ENCODE peak calls at places on chromosomes 3 and 15, in ten cellular contexts. One of them, this sample, is unnamed. For H3K4me1, the result is how much of the 10 kb centered on the place peaks cover.

GRCh38 chr3:131535131-131535530 is 32.4 kb upstream of the MRPL3 start:
- DNase-seq in left ventricle myocardium inferior: no peak
- DNase-seq in IMR-90: peak
- DNase-seq in hepatocyte: no peak
- DNase-seq in astrocyte: peak
- DNase-seq in ascending aorta: no peak
- DNase-seq in ovary: no peak
- DNase-seq in pancreas: no peak
- DNase-seq in PC-3: peak
- DNase-seq in right lobe of liver: no peak
- DNase-seq in this sample: peak

GRCh38 chr3:184320099-184320445 is 5.7 kb downstream of the EIF4G1 start:
- DNase-seq in hepatocyte: peak
- DNase-seq in IMR-90: peak
- DNase-seq in ascending aorta: peak
- DNase-seq in left ventricle myocardium inferior: peak
- DNase-seq in astrocyte: peak
- DNase-seq in PC-3: peak
- DNase-seq in pancreas: peak
- DNase-seq in right lobe of liver: peak
- DNase-seq in ovary: peak
- DNase-seq in this sample: peak

GRCh38 chr3:99342374-99342773 is 296.0 kb upstream of the COL8A1 start:
- DNase-seq in IMR-90: no peak
- DNase-seq in astrocyte: no peak
- DNase-seq in left ventricle myocardium inferior: no peak
- DNase-seq in hepatocyte: no peak
- DNase-seq in PC-3: no peak
- DNase-seq in ascending aorta: no peak
- DNase-seq in right lobe of liver: no peak
- DNase-seq in ovary: no peak
- DNase-seq in pancreas: no peak
- DNase-seq in this sample: no peak

GRCh38 chr15:81338422-81339007 is 14.6 kb upstream of the STARD5 start:
- DNase-seq in left ventricle myocardium inferior: peak
- DNase-seq in astrocyte: peak
- DNase-seq in IMR-90: peak
- DNase-seq in right lobe of liver: no peak
- DNase-seq in pancreas: peak
- DNase-seq in ascending aorta: no peak
- DNase-seq in hepatocyte: no peak
- DNase-seq in PC-3: peak
- DNase-seq in ovary: no peak
- DNase-seq in this sample: peak

GRCh38 chr3:128112406-128112968 is 11.1 kb downstream of the RUVBL1 start:
- DNase-seq in hepatocyte: peak
- DNase-seq in left ventricle myocardium inferior: no peak
- DNase-seq in ascending aorta: no peak
- DNase-seq in astrocyte: peak
- DNase-seq in right lobe of liver: no peak
- DNase-seq in PC-3: peak
- DNase-seq in IMR-90: peak
- DNase-seq in ovary: no peak
- DNase-seq in pancreas: no peak
- DNase-seq in this sample: peak

GRCh38 chr15:49032601-49033145 is 13.6 kb downstream of the SECISBP2L start:
- DNase-seq in PC-3: no peak
- DNase-seq in pancreas: no peak
- DNase-seq in ascending aorta: no peak
- DNase-seq in left ventricle myocardium inferior: no peak
- DNase-seq in IMR-90: no peak
- DNase-seq in hepatocyte: no peak
- DNase-seq in right lobe of liver: no peak
- DNase-seq in astrocyte: peak
- DNase-seq in ovary: no peak
- DNase-seq in this sample: no peak

GRCh38 chr3:38111696-38112377 is 25.1 kb downstream of the ACAA1 start:
- DNase-seq in astrocyte: no peak
- DNase-seq in left ventricle myocardium inferior: no peak
- DNase-seq in ovary: no peak
- DNase-seq in ascending aorta: no peak
- DNase-seq in pancreas: no peak
- DNase-seq in PC-3: no peak
- DNase-seq in hepatocyte: no peak
- DNase-seq in IMR-90: no peak
- DNase-seq in right lobe of liver: peak
- DNase-seq in this sample: no peak

GRCh38 chr3:52529376-52530333 is 4.0 kb downstream of the NT5DC2 start:
- DNase-seq in astrocyte: peak
- DNase-seq in left ventricle myocardium inferior: peak
- DNase-seq in IMR-90: peak
- DNase-seq in right lobe of liver: no peak
- DNase-seq in hepatocyte: no peak
- DNase-seq in pancreas: no peak
- DNase-seq in PC-3: no peak
- DNase-seq in ovary: peak
- DNase-seq in ascending aorta: no peak
- DNase-seq in this sample: no peak

GRCh38 chr3:122800838-122801237 is 6.0 kb downstream of the SLC49A4 start:
- DNase-seq in astrocyte: no peak
- DNase-seq in right lobe of liver: no peak
- DNase-seq in left ventricle myocardium inferior: no peak
- DNase-seq in IMR-90: no peak
- DNase-seq in PC-3: no peak
- DNase-seq in ovary: no peak
- DNase-seq in pancreas: no peak
- DNase-seq in hepatocyte: no peak
- DNase-seq in ascending aorta: no peak
- DNase-seq in this sample: peak

GRCh38 chr3:122802323-122802722 is 7.5 kb downstream of the SLC49A4 start:
- DNase-seq in pancreas: no peak
- DNase-seq in ascending aorta: no peak
- DNase-seq in astrocyte: no peak
- DNase-seq in hepatocyte: no peak
- DNase-seq in left ventricle myocardium inferior: no peak
- DNase-seq in ovary: no peak
- DNase-seq in PC-3: no peak
- DNase-seq in right lobe of liver: no peak
- DNase-seq in IMR-90: no peak
- DNase-seq in this sample: no peak

GRCh38 chr3:122797291-122797690 is 2.4 kb downstream of the SLC49A4 start:
- DNase-seq in PC-3: peak
- DNase-seq in hepatocyte: no peak
- DNase-seq in astrocyte: no peak
- DNase-seq in left ventricle myocardium inferior: no peak
- DNase-seq in ascending aorta: no peak
- DNase-seq in right lobe of liver: no peak
- DNase-seq in ovary: no peak
- DNase-seq in pancreas: no peak
- DNase-seq in IMR-90: peak
- DNase-seq in this sample: peak

GRCh38 chr3:122799322-122799721 is 4.5 kb downstream of the SLC49A4 start:
- DNase-seq in left ventricle myocardium inferior: no peak
- DNase-seq in astrocyte: no peak
- DNase-seq in ovary: no peak
- DNase-seq in PC-3: no peak
- DNase-seq in right lobe of liver: no peak
- DNase-seq in ascending aorta: no peak
- DNase-seq in pancreas: no peak
- DNase-seq in IMR-90: no peak
- DNase-seq in hepatocyte: no peak
- DNase-seq in this sample: no peak

DNA sequence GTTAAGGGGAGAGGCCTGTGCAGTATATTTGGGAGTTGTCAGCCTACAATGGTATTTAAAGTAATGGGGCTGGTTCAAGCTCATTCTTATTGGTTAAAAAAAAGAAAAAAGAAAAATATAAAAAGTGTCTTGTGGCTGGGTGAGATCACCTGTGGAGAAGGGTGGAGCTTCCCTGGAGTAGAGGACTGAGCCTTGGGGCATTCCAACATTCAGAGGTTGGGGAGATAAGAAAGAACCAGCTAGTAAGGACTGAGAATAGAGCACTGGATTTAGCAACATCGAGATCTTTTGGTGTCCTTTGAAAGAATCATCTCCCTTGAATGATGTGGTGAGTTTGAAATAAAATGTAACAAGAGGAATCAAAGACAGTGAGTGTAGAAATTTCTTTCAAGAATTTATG is 5.2 kb downstream of the SLC49A4 start:
- DNase-seq in ascending aorta: no peak
- DNase-seq in right lobe of liver: no peak
- DNase-seq in hepatocyte: no peak
- DNase-seq in pancreas: no peak
- DNase-seq in ovary: no peak
- DNase-seq in PC-3: no peak
- DNase-seq in astrocyte: no peak
- DNase-seq in left ventricle myocardium inferior: no peak
- DNase-seq in IMR-90: no peak
- DNase-seq in this sample: peak
- H3K27ac ChIP-seq in ascending aorta: no peak
- H3K27ac ChIP-seq in right lobe of liver: no peak
- H3K27ac ChIP-seq in hepatocyte: no peak
- H3K27ac ChIP-seq in pancreas: no peak
- H3K27ac ChIP-seq in ovary: no peak
- H3K27ac ChIP-seq in PC-3: no peak
- H3K27ac ChIP-seq in astrocyte: no peak
- H3K27ac ChIP-seq in left ventricle myocardium inferior: no peak
- H3K27ac ChIP-seq in IMR-90: no peak
- H3K27ac ChIP-seq in this sample: no peak

DNA sequence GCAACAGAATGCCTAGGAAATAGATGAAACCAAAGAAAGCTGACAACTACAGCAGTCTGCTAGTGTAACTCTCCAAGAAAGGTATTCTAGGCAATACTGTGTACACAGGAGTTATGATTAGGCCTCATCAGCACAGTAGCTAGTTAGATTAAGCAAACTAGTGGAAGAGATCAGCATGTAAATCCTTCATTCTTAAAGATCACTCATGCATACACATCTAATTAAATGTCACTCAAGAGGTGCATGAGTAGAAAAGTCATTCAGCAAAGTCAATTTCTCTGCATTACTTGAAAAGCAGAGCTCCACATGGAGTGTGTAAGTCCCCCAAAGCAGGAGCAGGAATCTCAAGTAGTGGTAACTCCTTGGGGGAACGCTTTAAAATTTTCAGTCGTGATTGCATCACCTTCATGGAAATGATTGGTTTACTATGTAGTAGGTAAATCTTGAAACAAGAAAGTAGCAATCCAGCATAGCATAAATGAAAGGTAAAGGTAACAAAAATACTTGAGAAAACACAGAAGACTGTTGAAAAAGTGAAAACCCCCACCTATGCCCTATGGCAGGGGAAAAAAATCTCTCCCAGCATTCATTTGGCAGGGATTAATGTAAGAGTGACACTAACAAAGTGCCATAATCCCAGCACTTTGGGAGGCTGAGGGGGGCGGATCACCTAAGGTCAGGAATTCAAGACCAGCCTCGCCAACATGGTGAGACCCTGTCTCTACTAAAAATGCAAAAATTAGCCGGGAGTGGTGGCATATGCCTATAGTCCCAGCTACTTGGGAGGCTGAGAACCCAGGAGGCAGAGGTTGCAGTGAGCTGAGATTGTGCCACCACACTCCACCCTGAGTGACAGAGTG is 29.4 kb upstream of the PPIB start:
- DNase-seq in left ventricle myocardium inferior: no peak
- DNase-seq in PC-3: no peak
- DNase-seq in ascending aorta: no peak
- DNase-seq in IMR-90: no peak
- DNase-seq in ovary: no peak
- DNase-seq in astrocyte: no peak
- DNase-seq in hepatocyte: no peak
- DNase-seq in right lobe of liver: no peak
- DNase-seq in pancreas: no peak
- DNase-seq in this sample: no peak
- H3K4me1 ChIP-seq in left ventricle myocardium inferior: under half
- H3K4me1 ChIP-seq in PC-3: under half
- H3K4me1 ChIP-seq in ascending aorta: under half
- H3K4me1 ChIP-seq in IMR-90: under half
- H3K4me1 ChIP-seq in ovary: under half
- H3K4me1 ChIP-seq in astrocyte: under half
- H3K4me1 ChIP-seq in hepatocyte: under half
- H3K4me1 ChIP-seq in right lobe of liver: under half
- H3K4me1 ChIP-seq in pancreas: under half
- H3K4me1 ChIP-seq in this sample: under half

GRCh38 chr3:123328851-123329635 is 119.8 kb downstream of the ADCY5 start:
- DNase-seq in ascending aorta: no peak
- DNase-seq in pancreas: peak
- DNase-seq in left ventricle myocardium inferior: peak
- DNase-seq in PC-3: peak
- DNase-seq in astrocyte: peak
- DNase-seq in ovary: peak
- DNase-seq in right lobe of liver: peak
- DNase-seq in IMR-90: peak
- DNase-seq in hepatocyte: peak
- DNase-seq in this sample: peak

GRCh38 chr3:123331006-123331405 is 117.9 kb downstream of the ADCY5 start:
- DNase-seq in ascending aorta: no peak
- DNase-seq in PC-3: no peak
- DNase-seq in IMR-90: no peak
- DNase-seq in pancreas: no peak
- DNase-seq in hepatocyte: no peak
- DNase-seq in right lobe of liver: peak
- DNase-seq in astrocyte: no peak
- DNase-seq in ovary: peak
- DNase-seq in left ventricle myocardium inferior: peak
- DNase-seq in this sample: no peak

GRCh38 chr3:123331651-123332050 is 117.2 kb downstream of the ADCY5 start:
- DNase-seq in hepatocyte: no peak
- DNase-seq in left ventricle myocardium inferior: peak
- DNase-seq in ascending aorta: no peak
- DNase-seq in ovary: peak
- DNase-seq in PC-3: no peak
- DNase-seq in IMR-90: no peak
- DNase-seq in pancreas: no peak
- DNase-seq in right lobe of liver: peak
- DNase-seq in astrocyte: no peak
- DNase-seq in this sample: no peak

GRCh38 chr3:123329636-123330340 is 119.1 kb downstream of the ADCY5 start:
- DNase-seq in astrocyte: no peak
- DNase-seq in hepatocyte: no peak
- DNase-seq in PC-3: no peak
- DNase-seq in pancreas: peak
- DNase-seq in ovary: peak
- DNase-seq in left ventricle myocardium inferior: peak
- DNase-seq in IMR-90: no peak
- DNase-seq in ascending aorta: no peak
- DNase-seq in right lobe of liver: peak
- DNase-seq in this sample: no peak

GRCh38 chr3:123330441-123330991 is 118.4 kb downstream of the ADCY5 start:
- DNase-seq in pancreas: no peak
- DNase-seq in astrocyte: no peak
- DNase-seq in hepatocyte: no peak
- DNase-seq in ovary: peak
- DNase-seq in IMR-90: no peak
- DNase-seq in left ventricle myocardium inferior: peak
- DNase-seq in right lobe of liver: peak
- DNase-seq in ascending aorta: no peak
- DNase-seq in PC-3: no peak
- DNase-seq in this sample: no peak
- H3K27ac ChIP-seq in pancreas: peak
- H3K27ac ChIP-seq in astrocyte: no peak
- H3K27ac ChIP-seq in hepatocyte: no peak
- H3K27ac ChIP-seq in ovary: peak
- H3K27ac ChIP-seq in IMR-90: no peak
- H3K27ac ChIP-seq in left ventricle myocardium inferior: peak
- H3K27ac ChIP-seq in right lobe of liver: peak
- H3K27ac ChIP-seq in ascending aorta: peak
- H3K27ac ChIP-seq in PC-3: no peak
- H3K27ac ChIP-seq in this sample: no peak

GRCh38 chr15:40332138-40332781 is 8.5 kb downstream of the CCDC9B start:
- DNase-seq in left ventricle myocardium inferior: no peak
- DNase-seq in astrocyte: no peak
- DNase-seq in pancreas: no peak
- DNase-seq in ovary: no peak
- DNase-seq in IMR-90: no peak
- DNase-seq in hepatocyte: no peak
- DNase-seq in right lobe of liver: no peak
- DNase-seq in ascending aorta: no peak
- DNase-seq in PC-3: no peak
- DNase-seq in this sample: no peak

GRCh38 chr15:40330368-40330836 is 6.9 kb downstream of the INAFM2 start:
- DNase-seq in ovary: peak
- DNase-seq in right lobe of liver: no peak
- DNase-seq in hepatocyte: no peak
- DNase-seq in PC-3: peak
- DNase-seq in pancreas: no peak
- DNase-seq in astrocyte: peak
- DNase-seq in left ventricle myocardium inferior: no peak
- DNase-seq in ascending aorta: no peak
- DNase-seq in IMR-90: peak
- DNase-seq in this sample: no peak

GRCh38 chr15:40331026-40331425 is 7.5 kb downstream of the INAFM2 start:
- DNase-seq in left ventricle myocardium inferior: no peak
- DNase-seq in right lobe of liver: no peak
- DNase-seq in hepatocyte: no peak
- DNase-seq in astrocyte: no peak
- DNase-seq in PC-3: no peak
- DNase-seq in ascending aorta: no peak
- DNase-seq in ovary: no peak
- DNase-seq in IMR-90: no peak
- DNase-seq in pancreas: no peak
- DNase-seq in this sample: no peak

GRCh38 chr15:40329804-40330203 is 6.3 kb downstream of the INAFM2 start:
- DNase-seq in ovary: no peak
- DNase-seq in IMR-90: no peak
- DNase-seq in hepatocyte: no peak
- DNase-seq in left ventricle myocardium inferior: no peak
- DNase-seq in astrocyte: no peak
- DNase-seq in pancreas: no peak
- DNase-seq in PC-3: no peak
- DNase-seq in right lobe of liver: no peak
- DNase-seq in ascending aorta: no peak
- DNase-seq in this sample: no peak

GRCh38 chr15:40331637-40332036 is 8.1 kb downstream of the INAFM2 start:
- DNase-seq in left ventricle myocardium inferior: no peak
- DNase-seq in pancreas: no peak
- DNase-seq in IMR-90: no peak
- DNase-seq in astrocyte: no peak
- DNase-seq in hepatocyte: no peak
- DNase-seq in right lobe of liver: no peak
- DNase-seq in PC-3: no peak
- DNase-seq in ascending aorta: no peak
- DNase-seq in ovary: no peak
- DNase-seq in this sample: no peak
- H3K4me1 ChIP-seq in left ventricle myocardium inferior: half or more
- H3K4me1 ChIP-seq in pancreas: under half
- H3K4me1 ChIP-seq in IMR-90: under half
- H3K4me1 ChIP-seq in astrocyte: under half
- H3K4me1 ChIP-seq in hepatocyte: under half
- H3K4me1 ChIP-seq in right lobe of liver: under half
- H3K4me1 ChIP-seq in PC-3: under half
- H3K4me1 ChIP-seq in ascending aorta: half or more
- H3K4me1 ChIP-seq in ovary: under half
- H3K4me1 ChIP-seq in this sample: under half

This sample was measured in foreskin keratinocyte.